ENCODE peak calls at places on chromosomes 2 and 18, in six cellular contexts. W is stimulated activated naive CD4-positive, alpha-beta T cell; G is A172; X is activated T-cell treated with anti-CD3 and anti-CD28 coated beads, Interleukin-2, amount 50 U/mL, for 4 hours; I is NCI-H510A; P is GM23338. B is an unnamed sample.

GRCh38 chr2:43333656-43334144 is 107.3 kb upstream of the ZFP36L2 start:
- DNase-seq in W (no peak), G (no peak), X (no peak), I (no peak), P (no peak), B (no peak)

GRCh38 chr2:74526649-74527230 is 709 bp upstream of the DQX1 start:
- DNase-seq in W (no peak), G (no peak), X (no peak), I (no peak), P (no peak), B (no peak)

GRCh38 chr2:227033471-227034148 is 130.4 kb downstream of the COL4A4 start:
- DNase-seq in W (no peak), G (peak), X (no peak), I (peak), P (peak), B (no peak)

GRCh38 chr2:195898505-195898904 is 170.1 kb downstream of the DNAH7 start:
- DNase-seq in W (no peak), G (peak), X (no peak), I (no peak), P (no peak), B (no peak)

GRCh38 chr2:106851055-106851454 is 34.9 kb downstream of the ST6GAL2 start:
- DNase-seq in W (no peak), G (no peak), X (no peak), I (no peak), P (no peak), B (no peak)

GRCh38 chr2:226554726-226555125 is 244.9 kb downstream of the IRS1 start:
- DNase-seq in W (no peak), G (no peak), X (no peak), I (no peak), P (no peak), B (no peak)

GRCh38 chr18:22021701-22022100 is 147.7 kb upstream of the GATA6 start:
- DNase-seq in W (no peak), G (no peak), X (no peak), I (no peak), P (no peak), B (no peak)

GRCh38 chr18:49666045-49666444 is 104.2 kb downstream of the LIPG start:
- DNase-seq in W (no peak), G (peak), X (no peak), I (no peak), P (no peak), B (no peak)

GRCh38 chr2:68774569-68775271 is 40.1 kb downstream of the ARHGAP25 start:
- DNase-seq in W (peak), G (no peak), X (peak), I (no peak), P (no peak), B (peak)

GRCh38 chr18:35464731-35465728 is 32.7 kb downstream of the INO80C start:
- DNase-seq in W (no peak), G (no peak), X (no peak), I (no peak), P (no peak), B (no peak)

GRCh38 chr18:50188652-50189051 is 6.3 kb downstream of the MYO5B start:
- DNase-seq in W (no peak), G (no peak), X (no peak), I (no peak), P (no peak), B (no peak)

GRCh38 chr2:129923265-129924141 is 56.0 kb upstream of the RAB6C start:
- DNase-seq in W (no peak), G (peak), X (no peak), I (peak), P (peak), B (no peak)

GRCh38 chr2:225091336-225091735 is 49.1 kb upstream of the DOCK10 start:
- DNase-seq in W (no peak), G (peak), X (no peak), I (no peak), P (no peak), B (no peak)

B was measured in naive thymus-derived CD8-positive, alpha-beta T cell.